ENCODE peak calls at places on chromosome 3, in four cellular contexts. Z is effector memory CD4-positive, alpha-beta T cell; Y is CD4-positive, CD25-positive, alpha-beta regulatory T cell; B is esophagus squamous epithelium. K is an unnamed sample. For H3K27me3, the result is how much of the 10 kb centered on the place peaks cover.

GRCh38 chr3:8766148-8766547 is 3.3 kb downstream of the OXTR start:
- DNase-seq in B (no peak), Y (no peak), Z (no peak), K (no peak)

GRCh38 chr3:48899298-48899697 is 616 bp upstream of the SLC25A20 start:
- DNase-seq in Z (peak), B (no peak), Y (peak), K (peak)

GRCh38 chr3:108494862-108495531 is 15.4 kb downstream of the MYH15 start:
- DNase-seq in Y (no peak), B (no peak), Z (no peak), K (no peak)

GRCh38 chr3:152267319-152267689 is 1.4 kb upstream of the MBNL1 start:
- DNase-seq in Y (no peak), B (no peak), Z (no peak), K (no peak)

GRCh38 chr3:152707314-152707713 is 127.6 kb upstream of the P2RY1 start:
- DNase-seq in B (no peak), Y (no peak), Z (no peak), K (no peak)

GRCh38 chr3:46080124-46080991 is 53.1 kb upstream of the XCR1 start:
- DNase-seq in B (no peak), Z (no peak), Y (no peak), K (no peak)

GRCh38 chr3:98601180-98601579 is 7.8 kb upstream of the CPOX start:
- DNase-seq in Z (no peak), B (no peak), Y (no peak), K (no peak)

GRCh38 chr3:190051643-190052042 is 69.1 kb downstream of the P3H2 start:
- DNase-seq in Z (no peak), Y (no peak), B (no peak), K (no peak)

GRCh38 chr3:133408961-133409360 is 9.1 kb downstream of the BFSP2 start:
- DNase-seq in Z (no peak), Y (no peak), B (no peak), K (no peak)

GRCh38 chr3:49634736-49635135 is 39.4 kb upstream of the APEH start:
- DNase-seq in B (no peak), Y (no peak), Z (no peak), K (no peak)

GRCh38 chr3:24318668-24319287 is 175.9 kb downstream of the THRB start:
- DNase-seq in Z (no peak), Y (no peak), B (no peak), K (no peak)

GRCh38 chr3:45311953-45312795 is 76.2 kb upstream of the LARS2 start:
- DNase-seq in B (no peak), Z (no peak), Y (no peak), K (no peak)

GRCh38 chr3:146134348-146135117 is 26.5 kb downstream of the PLOD2 start:
- DNase-seq in Z (no peak), Y (no peak), B (no peak), K (no peak)

GRCh38 chr3:195441051-195441450 is 1.8 kb downstream of the ACAP2 start:
- DNase-seq in Z (no peak), B (no peak), Y (no peak), K (no peak)

GRCh38 chr3:60013241-60013640 is 963.4 kb upstream of the CFAP20DC start:
- DNase-seq in Y (no peak), B (no peak), Z (no peak), K (no peak)

GRCh38 chr3:194320100-194320499 is 31.0 kb downstream of the CPN2 start:
- DNase-seq in Y (no peak), Z (no peak), B (no peak), K (no peak)
- H3K27me3 ChIP-seq in Y (under half), Z (under half), B (under half), K (under half)

GRCh38 chr3:57019057-57019456 is 41.4 kb upstream of the SPATA12 start:
- DNase-seq in Y (no peak), Z (no peak), B (no peak), K (no peak)
- H3K27ac ChIP-seq in Y (no peak), Z (no peak), B (no peak), K (no peak)

GRCh38 chr3:130345487-130346079 is at the start of gene COL6A5:
- DNase-seq in Y (no peak), Z (no peak), B (no peak), K (no peak)
- H3K27me3 ChIP-seq in Y (under half), Z (under half), B (under half), K (under half)

DNA sequence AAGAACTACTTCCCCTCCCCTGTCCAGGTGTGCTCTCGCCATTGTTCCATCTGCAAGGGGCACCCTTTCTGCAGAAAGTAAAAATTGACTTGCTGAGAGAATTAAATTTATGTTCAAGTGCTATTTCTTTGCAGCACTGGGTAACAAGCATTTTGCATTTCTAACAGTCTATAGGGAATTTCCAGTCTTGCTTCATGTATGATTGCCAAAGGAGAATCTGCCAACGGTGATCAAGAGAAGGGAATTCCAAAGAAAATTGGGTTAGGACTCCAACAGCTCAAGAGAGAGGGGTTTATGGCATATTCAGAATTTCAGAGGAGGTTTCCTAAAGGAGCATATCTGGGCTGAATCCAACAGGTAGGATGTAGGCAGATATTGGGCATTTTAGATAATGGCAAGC is 136.7 kb upstream of the WNT5A start:
- DNase-seq in Y (no peak), Z (no peak), B (no peak), K (no peak)
- H3K27ac ChIP-seq in Y (no peak), Z (no peak), B (no peak), K (no peak)

DNA sequence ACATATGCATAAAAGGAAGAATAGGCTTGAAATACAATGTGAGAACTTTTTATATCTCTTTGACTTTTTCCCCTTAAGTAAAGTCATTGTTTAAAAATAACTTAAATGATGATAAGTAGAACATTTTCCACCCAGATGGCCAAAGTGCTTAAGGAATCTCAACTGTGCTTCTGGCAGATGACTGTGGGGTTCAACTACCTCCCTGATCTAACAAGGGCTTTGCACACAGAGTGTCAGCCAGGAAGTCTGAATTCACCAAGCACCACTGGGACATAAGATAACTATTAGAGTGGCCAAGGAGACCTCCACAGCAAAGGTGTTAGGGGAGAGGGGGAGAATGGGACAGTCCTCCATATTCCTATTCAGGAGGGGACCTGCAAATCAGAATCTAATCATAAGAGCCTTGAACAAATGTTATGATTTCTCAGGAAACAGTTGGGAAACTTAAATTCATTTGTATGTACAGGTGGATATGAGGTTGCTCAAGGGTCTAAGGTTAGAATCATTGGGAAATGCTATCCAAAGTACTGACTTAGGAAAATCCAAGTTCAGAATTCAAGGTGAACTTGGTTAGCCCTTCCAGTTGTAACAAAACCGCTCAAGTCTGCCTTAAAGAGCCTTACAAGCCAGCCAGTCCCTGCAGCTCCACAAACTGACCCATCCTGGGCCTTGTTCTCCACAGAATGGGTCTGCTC is at the start of gene FETUB:
- DNase-seq in B (no peak), Z (no peak), Y (no peak), K (no peak)
- H3K27me3 ChIP-seq in B (under half), Z (under half), Y (under half), K (under half)